ENCODE peak calls at places on chromosome 4, in four cellular contexts. K is NB4, H is GM12864, Z is tibial nerve. V is an unnamed sample.

GRCh38 chr4:178080312-178080711 is 638.1 kb upstream of the AGA start:
- DNase-seq in H (no peak), K (no peak), Z (no peak), V (no peak)

GRCh38 chr4:36388710-36389109 is 107.3 kb downstream of the DTHD1 start:
- DNase-seq in H (no peak), K (no peak), Z (no peak), V (no peak)

GRCh38 chr4:82431026-82431745 is 796 bp downstream of the ENOPH1 start:
- DNase-seq in K (peak), Z (no peak), H (no peak), V (peak)

GRCh38 chr4:28463184-28463690 is 1602.6 kb downstream of the STIM2 start:
- DNase-seq in K (no peak), H (no peak), Z (no peak), V (no peak)

GRCh38 chr4:123381996-123382395 is 14.6 kb upstream of the SPRY1 start:
- DNase-seq in H (no peak), Z (no peak), K (no peak), V (no peak)

GRCh38 chr4:119592708-119593298 is 35.8 kb downstream of the PDE5A start:
- DNase-seq in K (no peak), Z (no peak), H (no peak), V (no peak)

GRCh38 chr4:1238676-1239000 is 10.3 kb downstream of the CTBP1 start:
- DNase-seq in Z (no peak), K (no peak), H (no peak), V (peak)

GRCh38 chr4:87219648-87220093 is 747 bp downstream of the KLHL8 start:
- DNase-seq in Z (no peak), H (peak), K (peak), V (no peak)

GRCh38 chr4:90198086-90198847 is 71.1 kb downstream of the CCSER1 start:
- DNase-seq in K (no peak), Z (no peak), H (no peak), V (no peak)

GRCh38 chr4:169195032-169195431 is 75.7 kb downstream of the SH3RF1 start:
- DNase-seq in K (no peak), Z (no peak), H (no peak), V (no peak)

DNA sequence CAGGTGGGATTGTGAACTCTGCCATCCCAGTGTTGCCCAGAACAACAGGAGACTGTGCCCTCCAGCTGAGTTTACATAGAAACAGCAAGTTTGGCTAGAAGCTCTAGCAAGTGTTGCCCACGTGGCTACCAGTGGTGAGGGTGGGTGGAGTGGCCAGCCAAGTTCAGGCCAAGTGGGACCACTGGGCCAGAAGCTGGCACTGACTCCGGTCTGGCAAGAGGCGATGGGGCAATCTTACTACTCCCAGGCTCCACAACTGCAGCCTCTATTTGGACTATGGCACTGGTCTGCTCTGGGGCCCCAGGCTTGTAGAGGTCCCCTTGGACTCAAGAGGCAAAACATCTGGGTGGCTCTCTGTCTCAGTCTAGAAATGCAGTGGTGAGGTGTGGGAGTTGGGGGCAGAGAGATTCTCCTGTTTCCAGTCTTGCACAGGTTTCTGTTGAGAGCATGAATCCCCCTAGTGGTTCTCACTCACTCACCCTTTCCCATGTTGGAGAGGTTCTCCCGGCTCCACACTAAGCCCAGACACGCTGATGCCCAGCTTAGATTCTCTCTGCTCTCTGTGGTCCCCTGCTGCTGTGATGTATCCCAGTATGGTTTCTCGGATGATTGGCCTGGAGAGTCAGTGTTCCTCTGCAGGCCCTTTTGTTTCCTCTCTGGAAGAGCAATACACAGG is 615.3 kb downstream of the PDHA2 start:
- DNase-seq in H (no peak), Z (no peak), K (no peak), V (no peak)
- TF ChIP-seq CTCF in H (no peak), Z (no peak), K (no peak), V (no peak)

DNA sequence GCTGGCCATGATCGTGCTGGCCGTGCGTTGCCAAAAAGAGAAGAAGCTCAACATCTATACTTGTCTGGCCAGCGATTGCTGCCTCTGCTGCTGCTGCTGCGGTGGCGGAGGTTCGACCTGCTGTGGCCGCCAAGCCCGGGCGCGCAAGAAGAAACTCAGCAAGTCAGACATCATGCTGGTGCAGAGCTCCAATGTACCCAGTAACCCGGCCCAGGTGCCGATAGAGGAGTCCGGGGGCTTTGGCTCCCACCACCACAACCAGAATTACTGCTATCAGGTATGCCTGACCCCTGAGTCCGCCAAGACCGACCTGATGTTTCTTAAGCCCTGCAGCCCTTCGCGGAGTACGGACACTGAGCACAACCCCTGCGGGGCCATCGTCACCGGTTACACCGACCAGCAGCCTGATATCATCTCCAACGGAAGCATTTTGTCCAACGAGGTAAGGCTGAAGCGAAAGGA is 3.3 kb downstream of the PCDH10 start:
- DNase-seq in H (no peak), Z (no peak), K (no peak), V (no peak)
- H3K4me3 ChIP-seq in H (no peak), Z (peak), K (no peak), V (no peak)

DNA sequence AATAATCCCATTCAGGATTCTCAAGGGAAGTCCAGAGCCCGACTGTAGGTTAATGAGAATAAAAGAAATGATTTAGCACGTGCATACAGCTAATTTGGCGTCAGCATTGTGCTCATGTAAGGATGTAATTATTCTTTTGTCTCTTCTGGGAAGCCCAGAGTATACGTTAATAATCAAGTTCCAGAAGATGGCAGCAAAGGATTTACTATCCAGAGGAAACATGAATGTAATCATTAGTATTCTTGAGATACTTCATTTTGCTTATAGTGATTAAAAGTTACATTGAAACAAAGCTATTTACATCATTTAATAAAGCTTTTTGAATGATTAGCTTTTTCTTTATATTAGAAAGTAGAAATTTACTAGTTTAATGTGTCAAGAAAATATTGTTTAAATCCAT is 27.1 kb upstream of the MAP9 start:
- DNase-seq in H (no peak), K (peak), Z (no peak), V (no peak)
- TF ChIP-seq CTCF in H (no peak), K (no peak), Z (no peak), V (peak)

DNA sequence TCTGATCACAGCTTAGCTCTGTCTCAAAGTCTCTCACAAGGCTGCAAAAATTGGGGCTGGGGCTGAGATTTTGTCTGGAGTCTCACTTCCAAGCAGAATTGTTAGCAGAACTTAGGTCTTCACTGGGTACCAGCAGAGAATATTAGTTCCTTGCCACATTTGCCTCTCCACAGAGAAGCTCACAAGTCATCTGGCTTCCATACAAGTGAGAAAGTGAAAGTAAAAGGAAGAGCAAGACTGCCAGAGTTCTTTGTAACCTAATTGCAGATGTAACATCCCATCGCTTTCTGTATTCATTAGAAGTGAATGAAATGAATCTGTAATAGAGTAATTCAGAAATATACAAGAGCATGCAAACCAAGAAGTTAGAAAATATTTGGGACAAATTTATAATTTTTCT is 624.1 kb upstream of the GNPDA2 start:
- DNase-seq in Z (no peak), K (peak), H (no peak), V (no peak)
- H3K4me3 ChIP-seq in Z (peak), K (no peak), H (no peak), V (peak)

GRCh38 chr4:188818300-188818699 is 679.1 kb downstream of the TRIML1 start:
- DNase-seq in K (no peak), Z (no peak), H (no peak), V (no peak)

GRCh38 chr4:188821500-188821899 is 682.3 kb downstream of the TRIML1 start:
- DNase-seq in Z (no peak), K (no peak), H (no peak), V (no peak)

GRCh38 chr4:188822698-188823097 is 683.5 kb downstream of the TRIML1 start:
- DNase-seq in H (no peak), Z (no peak), K (no peak), V (no peak)

GRCh38 chr4:188824553-188824952 is 685.3 kb downstream of the TRIML1 start:
- DNase-seq in K (no peak), Z (no peak), H (no peak), V (peak)

DNA sequence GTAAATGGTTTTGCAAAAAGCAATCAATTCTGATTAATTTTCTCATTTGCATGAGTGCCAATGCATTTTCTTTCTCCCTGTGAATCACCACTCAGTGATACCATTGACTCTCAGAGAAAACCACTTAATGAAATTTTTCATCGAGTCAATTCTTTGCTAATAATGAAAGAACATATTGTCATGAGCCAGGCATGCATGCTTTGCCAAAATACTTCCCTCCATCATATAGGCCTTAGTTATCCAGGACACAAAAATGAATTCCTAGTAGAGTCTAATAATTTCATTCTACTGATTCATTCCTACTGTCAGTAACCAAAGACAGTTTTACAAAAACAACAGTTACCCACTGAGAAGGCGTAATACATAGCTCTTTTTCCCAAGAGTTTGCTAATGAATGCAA is 680.0 kb downstream of the TRIML1 start:
- DNase-seq in K (no peak), Z (no peak), H (no peak), V (no peak)
- TF ChIP-seq CTCF in K (no peak), Z (no peak), H (no peak), V (no peak)

GRCh38 chr4:16204505-16204904 is 21.8 kb downstream of the TAPT1 start:
- DNase-seq in Z (no peak), H (no peak), K (no peak), V (no peak)

GRCh38 chr4:16207409-16207808 is 18.9 kb downstream of the TAPT1 start:
- DNase-seq in K (no peak), Z (no peak), H (no peak), V (no peak)

GRCh38 chr4:16206301-16206700 is 20.0 kb downstream of the TAPT1 start:
- DNase-seq in H (no peak), Z (no peak), K (no peak), V (no peak)

GRCh38 chr4:16205298-16206164 is 20.7 kb downstream of the TAPT1 start:
- DNase-seq in H (no peak), Z (no peak), K (peak), V (peak)

DNA sequence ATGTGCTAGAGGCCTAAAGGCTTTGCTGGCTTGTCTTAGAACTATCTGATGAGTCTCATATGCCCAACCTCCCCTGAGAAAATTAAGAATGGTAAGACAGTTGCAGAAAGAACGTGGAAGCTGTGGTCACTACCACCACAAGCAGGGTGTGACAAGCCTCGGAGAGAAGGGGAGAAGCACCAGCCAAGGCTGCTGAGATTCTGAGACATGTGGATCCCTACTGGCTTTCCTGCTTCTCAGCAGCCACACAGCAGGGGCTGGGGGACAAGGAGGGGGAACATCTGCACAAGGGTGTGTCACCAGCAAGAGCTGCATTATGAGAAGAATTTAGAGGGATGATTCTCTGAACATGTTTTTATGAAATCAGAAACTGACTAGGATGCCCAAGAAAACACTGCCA is 19.4 kb downstream of the TAPT1 start:
- DNase-seq in K (peak), H (no peak), Z (no peak), V (no peak)
- H3K4me3 ChIP-seq in K (no peak), H (no peak), Z (no peak), V (no peak)

DNA sequence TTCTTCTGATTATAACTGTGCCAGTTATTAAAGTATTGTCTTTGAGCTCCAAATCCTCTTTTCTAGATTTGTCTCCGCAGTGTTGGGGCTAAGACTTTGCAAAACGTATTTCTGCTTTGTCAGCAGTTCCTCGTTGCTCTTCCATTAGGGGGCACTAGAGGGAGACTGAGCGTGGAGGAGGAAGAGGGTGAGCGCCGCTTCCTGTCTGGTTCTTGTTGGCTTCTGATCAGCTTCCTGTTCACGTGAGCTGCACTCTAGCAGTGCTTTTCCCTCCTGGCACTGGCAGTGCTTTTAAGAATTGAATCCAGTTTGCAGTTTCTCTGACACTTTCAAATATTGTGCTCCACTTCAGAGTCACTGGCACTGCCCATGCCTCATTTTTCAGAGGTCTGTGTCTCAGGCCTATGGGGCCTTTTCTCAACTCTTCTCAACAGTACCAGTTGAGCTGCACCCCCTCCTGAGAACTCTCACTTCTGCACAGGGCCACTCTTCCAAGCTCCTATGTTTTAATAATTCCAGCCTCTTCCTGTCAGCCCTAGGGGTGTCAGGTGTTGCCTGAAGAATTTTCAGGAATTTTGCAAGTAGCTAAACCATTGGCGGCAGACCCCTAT is 54.4 kb upstream of the LCORL start:
- DNase-seq in H (no peak), K (peak), Z (no peak), V (peak)
- TF ChIP-seq CTCF in H (peak), K (peak), Z (peak), V (peak)

DNA sequence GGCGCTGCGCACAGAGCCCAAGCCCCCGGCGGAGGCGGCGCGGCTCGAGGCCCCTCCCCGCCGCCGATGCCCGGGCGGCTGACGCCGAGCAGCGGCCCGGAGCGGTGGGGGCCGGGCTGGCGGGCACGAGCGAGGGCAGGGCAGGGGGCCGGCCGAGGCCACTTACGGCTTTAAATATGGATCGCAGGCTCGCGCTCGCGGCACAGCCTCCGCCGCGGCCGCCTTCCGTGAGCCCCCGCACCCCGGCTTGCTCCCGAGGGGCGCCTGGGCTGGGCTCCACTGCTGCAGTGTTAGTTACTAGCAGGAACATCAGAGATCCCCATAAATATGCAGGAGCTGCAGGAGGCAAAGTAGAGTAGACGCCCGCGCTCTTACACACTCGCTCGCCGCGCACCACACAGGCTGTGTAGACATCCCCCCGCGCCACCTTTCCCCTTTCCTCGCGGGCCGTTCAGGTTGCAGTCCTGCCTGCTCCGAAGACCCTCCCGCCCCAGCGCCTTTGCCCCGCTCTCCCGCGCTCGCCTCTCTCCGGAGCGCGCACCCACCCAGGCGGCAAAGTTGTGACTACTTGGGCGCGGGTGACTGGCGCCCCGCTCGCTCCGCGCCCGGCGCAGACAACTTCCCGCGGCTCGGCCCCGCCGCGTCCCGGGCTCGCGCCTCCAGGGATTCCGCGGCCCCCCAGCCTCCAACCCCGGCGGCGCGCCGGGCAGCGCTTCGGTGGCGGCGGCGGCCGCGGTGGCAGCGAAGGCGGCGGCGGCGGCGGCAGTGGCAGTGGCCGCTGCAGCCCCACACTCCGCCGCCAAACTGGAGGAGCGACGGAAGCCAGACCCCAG is 152.0 kb upstream of the SLC4A4 start:
- DNase-seq in Z (peak), H (no peak), K (no peak), V (peak)
- H3K4me3 ChIP-seq in Z (peak), H (peak), K (no peak), V (peak)

DNA sequence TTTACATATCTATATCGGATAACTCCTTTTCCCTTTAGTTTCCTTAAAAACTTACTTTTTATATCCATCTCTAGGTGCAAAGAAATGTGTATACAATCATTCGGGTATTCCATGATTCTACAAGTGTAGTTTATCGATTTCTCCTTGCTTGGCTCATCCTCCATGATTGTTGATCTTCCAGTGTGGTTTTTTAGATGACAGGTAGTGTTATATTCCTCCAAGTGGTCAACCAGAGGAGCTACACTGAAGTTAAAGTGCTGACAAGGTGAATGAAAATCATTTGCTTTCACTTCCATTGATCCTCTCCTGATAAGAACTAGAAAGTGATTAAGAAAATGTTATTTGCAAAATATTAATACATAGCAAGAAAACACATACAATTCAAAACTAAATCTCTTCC is 38.5 kb downstream of the TMEM156 start:
- DNase-seq in Z (no peak), H (no peak), K (no peak), V (no peak)
- TF ChIP-seq CTCF in Z (no peak), H (no peak), K (no peak), V (no peak)

GRCh38 chr4:106315968-106316772 is at the start of the genes AIMP1 and TBCK:
- DNase-seq in H (peak), Z (peak), K (peak), V (peak)

GRCh38 chr4:106316773-106317409 is 541 bp downstream of the AIMP1 start:
- DNase-seq in H (no peak), Z (no peak), K (peak), V (no peak)

GRCh38 chr4:106315476-106315967 is 487 bp downstream of the TBCK start:
- DNase-seq in Z (no peak), K (peak), H (no peak), V (no peak)

GRCh38 chr4:106318511-106318910 is 2.2 kb downstream of the AIMP1 start:
- DNase-seq in Z (no peak), H (no peak), K (no peak), V (no peak)

DNA sequence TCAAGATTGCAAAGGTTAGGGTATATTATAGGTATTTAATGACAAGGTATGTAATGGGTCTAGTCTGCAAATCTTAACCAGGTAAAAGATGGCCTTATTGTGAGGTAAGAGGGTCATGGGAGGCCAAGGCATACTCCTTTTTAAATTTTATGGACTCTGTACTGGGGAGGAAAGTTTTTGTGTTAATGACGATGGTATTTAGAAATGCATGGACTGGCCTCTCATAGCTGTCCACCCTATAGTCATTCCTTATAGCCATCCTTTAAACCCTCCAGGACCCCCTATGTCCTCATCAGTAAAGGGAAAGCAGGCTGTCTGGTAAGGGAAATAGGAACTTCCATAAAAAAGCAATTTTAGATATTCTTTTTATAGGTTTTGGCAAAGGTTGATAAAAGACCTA is 1.5 kb downstream of the AIMP1 start:
- DNase-seq in H (no peak), Z (no peak), K (no peak), V (no peak)
- H3K4me3 ChIP-seq in H (peak), Z (no peak), K (peak), V (peak)